ENCODE peak calls at places on chromosome 1, in eight cellular contexts. V, X, H, N, W, D, A and P are unnamed samples.
A peak's percentile ranks its signal among the peaks of the same experiment; 100 is the strongest.

GRCh38 chr1:202923533-202923932 is 3.5 kb downstream of the KLHL12 start:
- DNase-seq in V (no peak), X (no peak), A (no peak), N (peak; percentile 68), H (no peak), W (no peak), D (no peak), P (no peak)

GRCh38 chr1:152565535-152566215 is 905 bp downstream of the LCE3E start:
- DNase-seq in A (no peak), W (no peak), D (no peak), X (no peak), H (no peak), V (no peak), N (no peak), P (no peak)

GRCh38 chr1:15370268-15370667 is 39.4 kb upstream of the EFHD2 start:
- DNase-seq in W (no peak), H (no peak), D (no peak), V (no peak), N (no peak), A (no peak), X (no peak), P (no peak)

GRCh38 chr1:93702102-93702827 is 20.6 kb upstream of the BCAR3 start:
- DNase-seq in A (no peak), W (no peak), H (no peak), V (no peak), D (no peak), N (no peak), X (no peak), P (no peak)

GRCh38 chr1:211675230-211676105 is at the start of gene NEK2:
- DNase-seq in D (peak; percentile 93), N (peak; percentile 94), V (peak; percentile 99), W (peak; percentile 94), X (peak; percentile 96), H (peak; percentile 83), A (peak; percentile 80), P (peak; percentile 83)

GRCh38 chr1:21779613-21780521 is 3.1 kb downstream of the USP48 start:
- DNase-seq in A (no peak), D (no peak), W (no peak), N (no peak), V (no peak), X (no peak), H (no peak), P (no peak)

GRCh38 chr1:50750021-50750619 is 209.9 kb downstream of the FAF1 start:
- DNase-seq in N (peak; percentile 30), W (peak; percentile 10), X (peak; percentile 49), A (no peak), D (no peak), V (peak; percentile 6), H (no peak), P (peak; percentile 16)

GRCh38 chr1:223216482-223217205 is 73.6 kb upstream of the TLR5 start:
- DNase-seq in X (no peak), H (no peak), N (no peak), W (no peak), A (no peak), V (no peak), D (no peak), P (no peak)

GRCh38 chr1:50979964-50980363 is 9.9 kb downstream of the CDKN2C start:
- DNase-seq in H (no peak), D (no peak), X (no peak), W (no peak), N (no peak), A (no peak), V (no peak), P (peak; percentile 39)

GRCh38 chr1:84001501-84001900 is 2.6 kb upstream of the TTLL7 start:
- DNase-seq in A (no peak), H (no peak), N (no peak), X (no peak), D (no peak), W (no peak), V (no peak), P (no peak)

GRCh38 chr1:234729566-234729965 is 119.6 kb upstream of the IRF2BP2 start:
- DNase-seq in N (no peak), D (no peak), A (no peak), X (peak; percentile 58), W (no peak), H (no peak), V (no peak), P (no peak)
- H3K27ac ChIP-seq in N (no peak overlapping the region), D (no peak overlapping the region), A (no peak overlapping the region), X (peak overlapping the region; percentile 99), W (no peak overlapping the region), H (no peak overlapping the region), V (no peak overlapping the region), P (no peak overlapping the region)

GRCh38 chr1:46940307-46940706 is 969 bp downstream of the CYP4A11 start:
- DNase-seq in A (no peak), H (no peak), W (no peak), X (no peak), V (no peak), D (no peak), N (no peak), P (no peak)

GRCh38 chr1:46942086-46942485 is 810 bp upstream of the CYP4A11 start:
- DNase-seq in W (no peak), D (no peak), V (peak; percentile 20), A (no peak), H (no peak), X (no peak), N (no peak), P (no peak)

GRCh38 chr1:46937270-46937669 is 4.0 kb downstream of the CYP4A11 start:
- DNase-seq in D (no peak), H (no peak), W (no peak), X (no peak), N (no peak), V (no peak), A (no peak), P (no peak)

DNA sequence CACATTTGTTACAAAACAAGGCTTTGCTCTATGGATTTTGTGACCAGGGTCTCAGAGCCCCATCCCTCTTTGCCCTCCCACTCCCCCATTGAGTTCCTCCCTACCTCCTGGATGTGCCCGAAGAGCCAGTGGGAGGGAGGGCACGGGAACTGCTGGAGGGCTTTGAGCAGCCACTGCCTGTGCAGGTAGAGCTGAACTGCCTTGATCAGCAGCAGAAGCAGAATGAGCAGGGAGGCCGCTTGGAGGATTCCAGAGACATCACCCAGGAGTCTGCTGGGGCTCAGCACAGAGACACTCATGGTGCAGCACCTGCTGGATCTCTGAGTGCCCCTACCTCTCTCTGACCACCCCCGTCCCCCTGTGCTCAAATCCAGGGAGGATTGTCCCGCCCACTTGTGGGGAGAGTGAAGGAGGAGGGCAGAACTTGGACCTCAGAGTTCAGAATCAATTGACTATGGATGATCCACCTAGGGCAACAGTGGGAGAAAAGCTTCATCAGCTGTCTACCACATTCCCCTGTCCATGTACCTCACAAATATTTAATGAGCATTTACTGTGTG is at the start of gene CYP4A11:
- DNase-seq in V (no peak), W (no peak), H (no peak), X (no peak), N (no peak), D (no peak), A (no peak), P (no peak)
- H3K27ac ChIP-seq in V (no peak within 1 kb of the TSS), W (no peak within 1 kb of the TSS), H (no peak within 1 kb of the TSS), X (no peak within 1 kb of the TSS), N (no peak within 1 kb of the TSS), D (no peak within 1 kb of the TSS), A (no peak within 1 kb of the TSS), P (no peak within 1 kb of the TSS)

DNA sequence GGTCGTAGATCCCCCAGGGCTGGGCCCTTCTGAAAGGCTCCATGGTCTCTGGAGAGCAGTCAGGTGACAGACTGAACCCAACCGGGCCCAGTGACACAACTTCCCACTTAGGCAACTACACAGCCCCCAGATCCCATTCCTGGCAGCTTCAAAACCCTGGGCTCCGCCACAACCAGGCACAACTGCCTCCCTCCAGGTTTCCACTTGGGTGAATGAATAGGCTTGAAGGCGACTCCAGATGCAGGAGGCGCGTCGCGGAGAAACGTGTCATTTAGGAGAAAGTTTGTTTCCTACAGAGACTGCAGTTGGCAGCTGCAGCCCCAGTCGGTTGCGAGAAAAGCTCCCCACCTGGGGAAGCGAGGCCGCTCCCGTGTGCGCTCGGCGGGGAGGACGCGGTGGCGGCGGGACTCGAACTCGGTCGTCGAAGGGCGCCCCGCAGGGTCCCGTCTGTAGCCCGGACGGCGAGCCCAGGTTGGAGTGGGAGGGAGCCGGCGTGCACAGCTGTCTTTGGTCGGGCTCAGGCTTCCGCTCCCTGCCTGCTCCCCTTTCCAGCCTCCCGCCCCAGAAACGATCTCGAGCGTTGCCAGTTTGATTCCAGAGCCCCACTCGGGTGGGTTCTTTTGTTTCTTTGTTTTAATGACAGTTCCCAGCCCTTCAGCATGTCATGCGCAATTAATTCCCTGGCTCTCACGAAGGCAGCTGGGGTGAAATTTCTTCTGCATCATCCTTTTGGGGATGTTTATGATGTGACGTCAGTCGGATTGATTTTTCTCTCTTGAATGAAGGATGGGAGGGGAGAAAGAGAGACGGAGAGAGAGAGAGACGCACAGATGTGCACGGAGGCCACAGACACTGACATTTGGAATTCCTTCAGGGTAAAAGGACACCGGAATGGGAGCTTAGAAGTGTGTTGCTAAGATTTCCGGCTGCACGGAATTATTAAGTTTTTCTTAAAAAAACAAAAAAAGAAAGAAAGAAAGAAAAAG is 862 bp upstream of the SGIP1 start:
- DNase-seq in A (peak; percentile 34), H (peak; percentile 46), W (no peak), X (peak; percentile 87), N (no peak), V (no peak), D (no peak), P (no peak)
- H3K27ac ChIP-seq in A (no peak overlapping the region), H (peak overlapping the region; percentile 83), W (no peak overlapping the region), X (peak overlapping the region; percentile 97), N (no peak overlapping the region), V (no peak overlapping the region), D (peak overlapping the region; percentile 71), P (peak overlapping the region; percentile 51)

DNA sequence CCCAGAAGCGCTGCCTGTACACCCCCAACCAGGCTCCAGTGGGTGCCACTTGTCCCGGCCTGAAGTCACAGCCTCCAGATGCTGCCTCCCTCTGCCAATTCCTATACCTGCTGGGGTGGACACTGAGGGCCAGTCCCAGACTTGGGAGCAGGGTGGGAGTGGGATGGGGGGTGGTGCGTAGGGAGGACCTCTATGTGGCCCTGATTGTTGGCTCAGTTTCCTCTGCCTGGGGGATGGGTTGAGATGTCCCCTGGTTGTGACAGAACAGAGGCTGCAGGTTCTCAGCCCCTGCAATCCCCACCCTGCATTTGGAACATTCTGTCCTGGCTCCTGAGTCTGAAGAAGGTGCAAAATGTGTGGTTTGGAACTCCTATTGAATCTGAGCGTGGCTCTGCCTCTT is 27.2 kb downstream of the RAB7B start:
- DNase-seq in D (no peak), A (no peak), N (no peak), V (no peak), X (no peak), W (no peak), H (no peak), P (no peak)
- H3K27ac ChIP-seq in D (no peak overlapping the region), A (no peak overlapping the region), N (peak overlapping the region; percentile 76), V (no peak overlapping the region), X (no peak overlapping the region), W (no peak overlapping the region), H (no peak overlapping the region), P (no peak overlapping the region)

GRCh38 chr1:107964397-107965111 is 426 bp downstream of the VAV3 start:
- DNase-seq in W (no peak), V (no peak), H (no peak), X (no peak), N (peak; percentile 34), D (peak; percentile 37), A (peak; percentile 39), P (no peak)
- H3K27ac ChIP-seq in W (no peak overlapping the region), V (no peak overlapping the region), H (peak overlapping the region; percentile 54), X (no peak overlapping the region), N (no peak overlapping the region), D (peak overlapping the region; percentile 60), A (no peak overlapping the region), P (no peak overlapping the region)

GRCh38 chr1:207922554-207922953 is 11.6 kb upstream of the CD34 start:
- DNase-seq in N (no peak), X (no peak), H (no peak), A (no peak), D (no peak), W (no peak), V (no peak), P (no peak)
- H3K27ac ChIP-seq in N (no peak overlapping the region), X (no peak overlapping the region), H (peak overlapping the region; percentile 67), A (no peak overlapping the region), D (no peak overlapping the region), W (no peak overlapping the region), V (no peak overlapping the region), P (no peak overlapping the region)